ENCODE peak calls at places on chromosomes 3 and 15, in four cellular contexts. One of them, this sample, is unnamed.

GRCh38 chr3:72015463-72015862 is 230.5 kb upstream of the PROK2 start:
- DNase-seq in AG09319: no peak
- DNase-seq in ACHN: no peak
- DNase-seq in A172: no peak
- DNase-seq in this sample: no peak

GRCh38 chr15:33168444-33168843 is 26.1 kb downstream of the FMN1 start:
- DNase-seq in AG09319: no peak
- DNase-seq in A172: no peak
- DNase-seq in ACHN: no peak
- DNase-seq in this sample: no peak

GRCh38 chr3:150372320-150373118 is 35.6 kb upstream of the TSC22D2 start:
- DNase-seq in ACHN: peak
- DNase-seq in AG09319: no peak
- DNase-seq in A172: peak
- DNase-seq in this sample: no peak

GRCh38 chr3:162014284-162014683 is 517.7 kb downstream of the OTOL1 start:
- DNase-seq in A172: no peak
- DNase-seq in ACHN: no peak
- DNase-seq in AG09319: no peak
- DNase-seq in this sample: no peak

GRCh38 chr15:100765458-100766224 is 114.0 kb upstream of the ALDH1A3 start:
- DNase-seq in A172: no peak
- DNase-seq in AG09319: no peak
- DNase-seq in ACHN: no peak
- DNase-seq in this sample: no peak

GRCh38 chr3:101530213-101531047 is 17.4 kb upstream of the SENP7 start:
- DNase-seq in A172: no peak
- DNase-seq in ACHN: no peak
- DNase-seq in AG09319: no peak
- DNase-seq in this sample: no peak

GRCh38 chr3:11558002-11558401 is 85.7 kb downstream of the VGLL4 start:
- DNase-seq in AG09319: no peak
- DNase-seq in ACHN: no peak
- DNase-seq in A172: peak
- DNase-seq in this sample: peak

GRCh38 chr3:42572278-42572677 is 9.5 kb downstream of the SEC22C start:
- DNase-seq in A172: peak
- DNase-seq in ACHN: peak
- DNase-seq in AG09319: no peak
- DNase-seq in this sample: no peak

GRCh38 chr3:171044828-171045793 is 18.6 kb upstream of the SLC2A2 start:
- DNase-seq in AG09319: peak
- DNase-seq in ACHN: peak
- DNase-seq in A172: peak
- DNase-seq in this sample: no peak

GRCh38 chr3:128367221-128367620 is 99.5 kb downstream of the DNAJB8 start:
- DNase-seq in A172: no peak
- DNase-seq in AG09319: no peak
- DNase-seq in ACHN: no peak
- DNase-seq in this sample: no peak

GRCh38 chr15:90062023-90062728 is 40.1 kb downstream of the IDH2 start:
- DNase-seq in AG09319: no peak
- DNase-seq in A172: no peak
- DNase-seq in ACHN: no peak
- DNase-seq in this sample: no peak

GRCh38 chr3:50126287-50127211 is 28.6 kb upstream of the SEMA3F start:
- DNase-seq in A172: peak
- DNase-seq in AG09319: no peak
- DNase-seq in ACHN: peak
- DNase-seq in this sample: no peak

GRCh38 chr3:26438981-26439884 is 183.3 kb upstream of the LRRC3B start:
- DNase-seq in AG09319: no peak
- DNase-seq in A172: no peak
- DNase-seq in ACHN: no peak
- DNase-seq in this sample: no peak

This sample was measured in amniotic stem cell.